ENCODE peak calls at places on chromosomes 2 and 18, in six cellular contexts. One of them, this sample, is unnamed. For H3K36me3, the result is how much of the 10 kb centered on the place peaks cover.

GRCh38 chr2:236204953-236205352 is 36.8 kb upstream of the GBX2 start:
- DNase-seq in prostate gland: no peak
- DNase-seq in heart left ventricle: no peak
- DNase-seq in left lung: no peak
- DNase-seq in Peyer's patch: no peak
- DNase-seq in HepG2: no peak
- DNase-seq in this sample: no peak

GRCh38 chr18:69397096-69397495 is 3.6 kb upstream of the DOK6 start:
- DNase-seq in prostate gland: no peak
- DNase-seq in left lung: no peak
- DNase-seq in Peyer's patch: no peak
- DNase-seq in heart left ventricle: no peak
- DNase-seq in HepG2: no peak
- DNase-seq in this sample: no peak

GRCh38 chr2:232260075-232260474 is 118.5 kb upstream of the ALPP start:
- DNase-seq in HepG2: no peak
- DNase-seq in Peyer's patch: no peak
- DNase-seq in prostate gland: no peak
- DNase-seq in heart left ventricle: no peak
- DNase-seq in left lung: no peak
- DNase-seq in this sample: no peak

GRCh38 chr18:8717011-8717770 is 11.8 kb downstream of the MTCL1 start:
- DNase-seq in Peyer's patch: no peak
- DNase-seq in prostate gland: no peak
- DNase-seq in left lung: no peak
- DNase-seq in HepG2: no peak
- DNase-seq in heart left ventricle: no peak
- DNase-seq in this sample: no peak

GRCh38 chr2:3543023-3543683 is 15.0 kb downstream of the RNASEH1 start:
- DNase-seq in prostate gland: no peak
- DNase-seq in heart left ventricle: no peak
- DNase-seq in Peyer's patch: no peak
- DNase-seq in left lung: no peak
- DNase-seq in HepG2: no peak
- DNase-seq in this sample: no peak

GRCh38 chr2:234980476-234981187 is 28.8 kb downstream of the SH3BP4 start:
- DNase-seq in left lung: no peak
- DNase-seq in HepG2: peak
- DNase-seq in heart left ventricle: no peak
- DNase-seq in prostate gland: peak
- DNase-seq in Peyer's patch: no peak
- DNase-seq in this sample: no peak

GRCh38 chr2:22893773-22894517 is 491.0 kb upstream of the KLHL29 start:
- DNase-seq in prostate gland: no peak
- DNase-seq in heart left ventricle: no peak
- DNase-seq in HepG2: no peak
- DNase-seq in Peyer's patch: no peak
- DNase-seq in left lung: no peak
- DNase-seq in this sample: no peak

GRCh38 chr2:166628478-166629136 is 134.6 kb upstream of the SCN7A start:
- DNase-seq in heart left ventricle: no peak
- DNase-seq in prostate gland: no peak
- DNase-seq in Peyer's patch: no peak
- DNase-seq in HepG2: no peak
- DNase-seq in left lung: no peak
- DNase-seq in this sample: no peak

GRCh38 chr2:96887419-96888081 is 17.7 kb upstream of the SEMA4C start:
- DNase-seq in HepG2: no peak
- DNase-seq in left lung: no peak
- DNase-seq in heart left ventricle: no peak
- DNase-seq in prostate gland: peak
- DNase-seq in Peyer's patch: no peak
- DNase-seq in this sample: no peak

GRCh38 chr18:78601923-78602322 is 377.7 kb upstream of the SALL3 start:
- DNase-seq in Peyer's patch: no peak
- DNase-seq in left lung: no peak
- DNase-seq in heart left ventricle: no peak
- DNase-seq in HepG2: no peak
- DNase-seq in prostate gland: no peak
- DNase-seq in this sample: no peak

GRCh38 chr2:15941970-15942710 is 1.8 kb downstream of the MYCN start:
- DNase-seq in prostate gland: no peak
- DNase-seq in left lung: peak
- DNase-seq in HepG2: no peak
- DNase-seq in Peyer's patch: no peak
- DNase-seq in heart left ventricle: peak
- DNase-seq in this sample: no peak

GRCh38 chr2:178767099-178768060 is 39.8 kb downstream of the TTN start:
- DNase-seq in Peyer's patch: no peak
- DNase-seq in left lung: no peak
- DNase-seq in heart left ventricle: no peak
- DNase-seq in prostate gland: no peak
- DNase-seq in HepG2: no peak
- DNase-seq in this sample: no peak

GRCh38 chr18:54528942-54529376 is 62.1 kb upstream of the DYNAP start:
- DNase-seq in heart left ventricle: no peak
- DNase-seq in HepG2: no peak
- DNase-seq in left lung: no peak
- DNase-seq in prostate gland: no peak
- DNase-seq in Peyer's patch: no peak
- DNase-seq in this sample: no peak
- H3K4me3 ChIP-seq in heart left ventricle: no peak
- H3K4me3 ChIP-seq in HepG2: no peak
- H3K4me3 ChIP-seq in left lung: no peak
- H3K4me3 ChIP-seq in prostate gland: no peak
- H3K4me3 ChIP-seq in Peyer's patch: no peak
- H3K4me3 ChIP-seq in this sample: no peak

DNA sequence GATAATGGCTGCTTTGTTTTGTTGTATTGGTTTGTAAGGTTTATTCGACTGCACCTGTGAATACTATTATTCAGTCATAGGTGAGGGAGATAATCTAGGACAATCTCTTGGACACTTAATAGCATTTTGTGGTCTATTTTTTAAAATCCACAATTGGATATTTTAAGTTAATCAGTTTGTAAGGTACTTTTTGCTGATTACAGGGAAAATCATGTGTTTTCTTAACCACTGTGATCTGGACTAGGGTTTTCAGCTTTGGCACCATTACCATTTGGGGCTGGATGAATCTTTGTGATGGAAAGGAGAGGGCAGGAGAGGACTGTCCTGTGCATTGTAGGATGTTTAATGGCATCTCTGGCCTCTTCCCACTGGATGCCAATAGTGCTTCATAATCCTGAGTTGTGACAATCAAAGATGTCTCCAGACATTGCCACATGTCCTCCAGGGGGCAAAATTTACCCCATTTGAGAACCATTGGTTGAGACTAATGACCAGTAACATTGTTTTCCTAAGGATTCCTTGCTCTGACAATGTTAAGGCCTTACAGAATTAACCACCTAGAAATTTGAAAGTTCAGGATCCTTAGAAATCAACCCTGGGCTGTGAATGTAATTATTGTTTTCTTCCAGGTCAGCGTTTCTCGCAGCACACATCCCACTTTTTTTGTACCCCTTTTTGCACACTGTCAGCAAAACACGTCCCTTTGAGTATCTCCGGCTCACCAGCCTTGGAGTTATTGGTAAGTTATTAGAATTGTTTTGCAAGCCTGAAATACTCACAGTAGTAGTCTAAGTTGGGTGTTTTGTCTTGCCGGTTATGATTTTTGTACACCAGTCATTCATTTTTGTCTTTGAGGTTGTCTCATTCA is 15.6 kb downstream of the CNOT9 start:
- DNase-seq in Peyer's patch: no peak
- DNase-seq in left lung: no peak
- DNase-seq in heart left ventricle: no peak
- DNase-seq in prostate gland: no peak
- DNase-seq in HepG2: no peak
- DNase-seq in this sample: no peak
- TF ChIP-seq CTCF in Peyer's patch: no peak
- TF ChIP-seq CTCF in left lung: no peak
- TF ChIP-seq CTCF in heart left ventricle: peak
- TF ChIP-seq CTCF in prostate gland: no peak
- TF ChIP-seq CTCF in HepG2: peak
- TF ChIP-seq CTCF in this sample: no peak

DNA sequence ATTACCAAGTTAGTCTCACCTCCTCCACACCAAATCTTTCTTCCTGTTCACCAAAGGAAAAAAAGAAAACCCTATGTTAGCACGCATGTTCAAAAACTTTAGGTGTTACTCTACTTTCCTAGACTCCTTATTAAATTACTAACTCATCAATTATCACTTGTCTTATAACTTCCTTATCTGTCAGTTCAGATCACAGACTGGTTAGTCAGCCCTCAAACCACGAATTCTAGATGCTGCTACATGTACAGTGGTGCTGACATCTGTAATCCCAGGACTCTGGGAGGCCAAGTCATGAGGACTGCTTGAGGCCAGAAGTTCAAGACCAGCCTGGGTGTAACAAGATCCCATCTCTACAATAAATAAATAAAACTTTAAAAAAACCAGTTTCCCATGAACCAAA is 3.5 kb downstream of the YWHAQ start:
- DNase-seq in heart left ventricle: no peak
- DNase-seq in Peyer's patch: no peak
- DNase-seq in HepG2: no peak
- DNase-seq in left lung: no peak
- DNase-seq in prostate gland: no peak
- DNase-seq in this sample: no peak
- H3K36me3 ChIP-seq in heart left ventricle: under half
- H3K36me3 ChIP-seq in Peyer's patch: under half
- H3K36me3 ChIP-seq in HepG2: under half
- H3K36me3 ChIP-seq in left lung: under half
- H3K36me3 ChIP-seq in prostate gland: under half
- H3K36me3 ChIP-seq in this sample: half or more

GRCh38 chr2:75277111-75277510 is 77.8 kb upstream of the TACR1 start:
- DNase-seq in Peyer's patch: no peak
- DNase-seq in heart left ventricle: no peak
- DNase-seq in left lung: no peak
- DNase-seq in HepG2: no peak
- DNase-seq in prostate gland: no peak
- DNase-seq in this sample: no peak
- H3K4me3 ChIP-seq in Peyer's patch: no peak
- H3K4me3 ChIP-seq in heart left ventricle: no peak
- H3K4me3 ChIP-seq in left lung: no peak
- H3K4me3 ChIP-seq in HepG2: no peak
- H3K4me3 ChIP-seq in prostate gland: no peak
- H3K4me3 ChIP-seq in this sample: no peak

DNA sequence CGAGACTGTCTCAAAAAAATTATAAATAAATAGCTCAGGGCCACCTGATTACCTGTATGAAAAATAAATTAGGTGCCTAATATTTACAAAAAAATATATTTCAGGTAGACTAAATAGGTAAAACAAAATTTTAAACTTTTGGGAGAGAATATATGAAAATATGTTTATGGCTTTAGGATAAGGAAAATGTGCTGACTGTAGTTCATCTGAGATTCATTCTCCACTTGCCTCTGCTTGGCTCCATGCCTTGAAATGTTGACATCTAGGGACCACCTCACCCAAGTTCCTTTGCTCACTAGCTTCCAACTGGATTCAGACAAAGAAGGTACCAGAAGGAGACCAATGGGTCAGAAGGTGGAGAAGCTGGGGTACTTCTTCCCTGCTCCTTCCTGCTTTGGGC is 9.7 kb upstream of the SERTAD2 start:
- DNase-seq in left lung: no peak
- DNase-seq in prostate gland: no peak
- DNase-seq in HepG2: no peak
- DNase-seq in Peyer's patch: no peak
- DNase-seq in heart left ventricle: no peak
- DNase-seq in this sample: no peak
- TF ChIP-seq CTCF in left lung: no peak
- TF ChIP-seq CTCF in prostate gland: no peak
- TF ChIP-seq CTCF in HepG2: no peak
- TF ChIP-seq CTCF in Peyer's patch: no peak
- TF ChIP-seq CTCF in heart left ventricle: no peak
- TF ChIP-seq CTCF in this sample: no peak

This sample was measured in RWPE2.